ENCODE peak calls at places on chromosomes 4 and X, in five cellular contexts. E is neural crest cell; P is cardiac muscle cell; A is central memory CD4-positive, alpha-beta T cell; X is activated naive CD8-positive, alpha-beta T cell treated with anti-CD3 and anti-CD28 coated beads, Interleukin-2, amount 50 U/mL, for 24 hours. C is an unnamed sample.

GRCh38 chr4:74631338-74631737 is 163.0 kb downstream of the BTC start:
- DNase-seq in X (no peak), P (peak), A (no peak), E (no peak), C (no peak)

GRCh38 chr4:40121515-40121914 is 64.9 kb downstream of the N4BP2 start:
- DNase-seq in A (no peak), P (peak), X (no peak), E (no peak), C (no peak)

GRCh38 chr4:163448541-163449203 is 24.9 kb downstream of the TKTL2 start:
- DNase-seq in E (no peak), X (no peak), A (no peak), P (peak), C (no peak)

GRCh38 chrX:134520860-134521390 is 61.0 kb downstream of the HPRT1 start:
- DNase-seq in A (no peak), E (peak), P (peak), X (no peak), C (peak)

GRCh38 chr4:17771284-17771908 is 10.0 kb downstream of the FAM184B start:
- DNase-seq in A (no peak), E (no peak), P (peak), X (no peak), C (no peak)

GRCh38 chrX:17931855-17932254 is 70.8 kb upstream of the RAI2 start:
- DNase-seq in A (no peak), X (no peak), E (no peak), P (no peak), C (no peak)

GRCh38 chr4:183960912-183961569 is 55.9 kb downstream of the STOX2 start:
- DNase-seq in X (no peak), E (no peak), A (no peak), P (no peak), C (no peak)

GRCh38 chr4:78560296-78560963 is 8.9 kb downstream of the ANXA3 start:
- DNase-seq in P (peak), X (no peak), E (no peak), A (no peak), C (no peak)

GRCh38 chr4:103934178-103934789 is 214.5 kb upstream of the TACR3 start:
- DNase-seq in X (peak), E (peak), P (peak), A (peak), C (no peak)

GRCh38 chr4:20326977-20327376 is 75.3 kb downstream of the SLIT2 start:
- DNase-seq in A (no peak), E (no peak), P (no peak), X (no peak), C (no peak)

GRCh38 chr4:76883147-76883546 is 14.8 kb downstream of the SOWAHB start:
- DNase-seq in E (no peak), P (peak), A (no peak), X (no peak), C (no peak)

GRCh38 chr4:139692300-139693012 is 26.8 kb downstream of the MGST2 start:
- DNase-seq in P (no peak), X (no peak), E (no peak), A (no peak), C (no peak)

GRCh38 chr4:62057060-62057459 is 856.9 kb downstream of the ADGRL3 start:
- DNase-seq in X (no peak), P (no peak), E (no peak), A (no peak), C (no peak)

GRCh38 chrX:52341493-52341892 is 27.3 kb upstream of the XAGE2 start:
- DNase-seq in A (no peak), P (no peak), E (no peak), X (no peak), C (no peak)

GRCh38 chrX:12974217-12974796 is 603 bp upstream of the TMSB4X start:
- DNase-seq in A (no peak), X (peak), E (peak), P (peak), C (no peak)

GRCh38 chr4:41155194-41155830 is 59.0 kb downstream of the APBB2 start:
- DNase-seq in X (no peak), A (no peak), P (peak), E (no peak), C (no peak)

GRCh38 chr4:126051709-126052424 is 737.1 kb downstream of the FAT4 start:
- DNase-seq in X (no peak), E (no peak), A (no peak), P (peak), C (no peak)

GRCh38 chrX:39477438-39478120 is 620.2 kb downstream of the BCOR start:
- DNase-seq in E (peak), A (peak), P (peak), X (peak), C (peak)

GRCh38 chr4:69731826-69732225 is 28.6 kb downstream of the SULT1B1 start:
- DNase-seq in P (peak), E (no peak), A (no peak), X (no peak), C (no peak)